ENCODE peak calls at places on chromosome 4, in four cellular contexts. U is WTC11, T is HepG2, A is K562. P is an unnamed sample.

GRCh38 chr4:117378942-117379341 is 293.6 kb upstream of the TRAM1L1 start:
- DNase-seq in A (no peak), T (no peak), U (no peak), P (no peak)

GRCh38 chr4:26127851-26128337 is 192.9 kb upstream of the RBPJ start:
- DNase-seq in A (no peak), U (no peak), T (no peak), P (no peak)

GRCh38 chr4:101411926-101412325 is 64.6 kb upstream of the PPP3CA start:
- DNase-seq in T (no peak), A (no peak), U (no peak), P (peak)

GRCh38 chr4:54541426-54542118 is 116.2 kb upstream of the KIT start:
- DNase-seq in T (no peak), A (peak), U (no peak), P (no peak)

GRCh38 chr4:17166954-17167353 is 268.5 kb upstream of the LDB2 start:
- DNase-seq in U (no peak), A (no peak), T (no peak), P (no peak)

GRCh38 chr4:20085156-20085555 is 166.5 kb upstream of the SLIT2 start:
- DNase-seq in A (no peak), T (no peak), U (no peak), P (no peak)

GRCh38 chr4:27129871-27130277 is 269.2 kb downstream of the STIM2 start:
- DNase-seq in T (no peak), U (no peak), A (no peak), P (no peak)

GRCh38 chr4:2943364-2944090 is 19.7 kb downstream of the NOP14 start:
- DNase-seq in A (no peak), T (no peak), U (no peak), P (no peak)

GRCh38 chr4:69532125-69532524 is 36.4 kb upstream of the UGT2B4 start:
- DNase-seq in A (no peak), U (no peak), T (no peak), P (no peak)

GRCh38 chr4:73653695-73654106 is 33.5 kb upstream of the RASSF6 start:
- DNase-seq in A (peak), T (peak), U (no peak), P (peak)

GRCh38 chr4:185143596-185143969 is 517 bp downstream of the SLC25A4 start:
- DNase-seq in A (no peak), U (no peak), T (peak), P (peak)

GRCh38 chr4:118318931-118319330 is 33.9 kb downstream of the PRSS12 start:
- DNase-seq in A (no peak), T (no peak), U (no peak), P (no peak)

GRCh38 chr4:924107-925096 is 7.7 kb downstream of the GAK start:
- DNase-seq in T (no peak), A (peak), U (no peak), P (no peak)

GRCh38 chr4:153221783-153222161 is 17.5 kb downstream of the TRIM2 start:
- DNase-seq in A (no peak), T (no peak), U (no peak), P (no peak)

GRCh38 chr4:96525901-96526300 is 686.0 kb downstream of the PDHA2 start:
- DNase-seq in T (no peak), A (no peak), U (no peak), P (no peak)

GRCh38 chr4:138788857-138789256 is 226.7 kb upstream of the NOCT start:
- DNase-seq in T (no peak), U (no peak), A (peak), P (no peak)

GRCh38 chr4:72969957-72970356 is 99.6 kb downstream of the COX18 start:
- DNase-seq in T (no peak), U (no peak), A (no peak), P (no peak)

GRCh38 chr4:56804551-56804950 is 16.9 kb downstream of the SPINK2 start:
- DNase-seq in T (no peak), A (no peak), U (no peak), P (no peak)

GRCh38 chr4:24042094-24042493 is 152.2 kb upstream of the PPARGC1A start:
- DNase-seq in A (no peak), T (no peak), U (no peak), P (no peak)

GRCh38 chr4:131316086-131316485 is 1833.0 kb upstream of the PCDH10 start:
- DNase-seq in T (no peak), U (no peak), A (no peak), P (no peak)

GRCh38 chr4:155241664-155242063 is 33.2 kb downstream of the NPY2R start:
- DNase-seq in A (no peak), T (no peak), U (no peak), P (no peak)

GRCh38 chr4:72954811-72955210 is 114.7 kb downstream of the COX18 start:
- DNase-seq in U (no peak), T (no peak), A (no peak), P (no peak)

GRCh38 chr4:112321768-112322684 is 24.9 kb downstream of the ALPK1 start:
- DNase-seq in T (peak), A (peak), U (peak), P (peak)

GRCh38 chr4:48269861-48270515 is 350 bp upstream of the TEC start:
- DNase-seq in T (peak), U (peak), A (peak), P (peak)

GRCh38 chr4:29289118-29289517 is 1431.1 kb upstream of the PCDH7 start:
- DNase-seq in U (no peak), A (no peak), T (no peak), P (no peak)

GRCh38 chr4:187602339-187603092 is 393.1 kb upstream of the ZFP42 start:
- DNase-seq in T (no peak), A (no peak), U (no peak), P (no peak)

GRCh38 chr4:148359769-148360168 is 82.4 kb downstream of the NR3C2 start:
- DNase-seq in T (no peak), A (no peak), U (no peak), P (no peak)

GRCh38 chr4:149534779-149535178 is 280.9 kb downstream of the IQCM start:
- DNase-seq in T (no peak), U (no peak), A (no peak), P (no peak)

GRCh38 chr4:25169446-25169845 is 9.2 kb upstream of the SEPSECS start:
- DNase-seq in T (no peak), A (no peak), U (no peak), P (no peak)

GRCh38 chr4:91448668-91449330 is 855.0 kb upstream of the GRID2 start:
- DNase-seq in T (no peak), U (no peak), A (no peak), P (no peak)

GRCh38 chr4:2902126-2902525 is 58.5 kb downstream of the ADD1 start:
- DNase-seq in A (no peak), U (no peak), T (no peak), P (no peak)

GRCh38 chr4:24885342-24885741 is 27.5 kb downstream of the CCDC149 start:
- DNase-seq in U (no peak), T (no peak), A (no peak), P (no peak)

DNA sequence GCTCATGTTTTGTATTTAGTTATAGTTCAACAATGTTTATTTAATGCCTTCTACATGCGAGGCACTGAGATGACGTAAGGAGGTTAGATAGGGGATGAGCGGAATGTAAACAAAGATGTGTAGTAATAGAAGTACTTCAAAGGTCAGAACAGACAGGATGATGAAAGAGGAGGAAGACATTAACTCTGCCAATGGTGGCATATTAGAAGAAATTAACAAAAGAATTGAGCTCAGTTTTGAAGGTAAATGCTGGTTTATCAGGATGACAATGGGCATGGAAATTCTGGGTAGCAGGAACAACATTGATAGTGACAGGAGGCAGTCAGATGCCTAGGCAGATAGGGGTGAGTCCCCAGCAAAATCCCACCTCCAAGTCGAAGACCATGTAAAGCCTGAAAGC is 62.3 kb upstream of the PGRMC2 start:
- DNase-seq in U (no peak), A (no peak), T (peak), P (peak)
- TF ChIP-seq HMGXB4 in U (no peak), A (no peak), T (no peak), P (no peak)

GRCh38 chr4:88195666-88196365 is 37.4 kb upstream of the ABCG2 start:
- DNase-seq in A (no peak), T (no peak), U (peak), P (peak)
- TF ChIP-seq HMGXB4 in A (no peak), T (no peak), U (no peak), P (no peak)

GRCh38 chr4:6887591-6888371 is 21.8 kb upstream of the TBC1D14 start:
- DNase-seq in T (no peak), U (no peak), A (peak), P (no peak)
- TF ChIP-seq HMGXB4 in T (no peak), U (no peak), A (no peak), P (no peak)

DNA sequence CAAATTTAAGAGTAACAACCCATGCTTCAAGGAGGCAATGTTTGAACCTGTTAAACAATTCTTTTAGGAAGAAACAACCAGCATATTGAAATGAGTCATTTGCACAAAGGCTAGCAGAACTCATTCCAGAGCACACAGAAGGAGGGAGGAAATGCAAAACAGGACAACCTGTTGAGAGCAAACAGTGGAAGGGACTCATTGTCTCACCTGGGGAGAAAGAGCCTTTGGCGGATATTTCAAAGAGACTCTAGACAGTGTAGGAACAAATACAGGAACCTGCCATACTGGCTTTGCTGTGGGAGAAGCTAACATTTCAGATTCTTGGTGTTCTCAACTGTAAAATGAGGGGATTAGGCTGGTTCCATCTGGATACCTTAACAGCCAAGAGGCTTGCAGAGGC is 14.8 kb upstream of the RASGEF1B start:
- DNase-seq in U (no peak), A (no peak), T (no peak), P (no peak)
- TF ChIP-seq HMGXB4 in U (no peak), A (no peak), T (no peak), P (no peak)

DNA sequence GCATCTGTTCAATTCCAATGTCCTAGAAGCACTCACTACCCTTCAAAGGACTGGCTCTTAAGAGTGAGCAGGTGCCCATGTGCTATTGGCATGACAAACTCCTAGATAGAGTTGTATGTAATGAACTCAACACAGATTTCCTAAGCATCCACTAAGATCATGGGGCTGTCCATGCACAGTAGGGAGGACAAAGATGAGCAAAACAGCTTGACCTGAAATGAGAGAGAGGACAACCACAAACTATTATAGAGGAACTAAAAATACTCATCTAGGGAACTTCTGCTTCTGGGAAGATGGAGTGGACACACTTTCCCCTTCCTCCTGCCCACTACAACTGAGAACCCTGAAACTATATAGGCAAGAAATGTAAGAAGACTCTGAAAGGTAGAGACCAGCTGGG is 20.7 kb upstream of the TMEM128 start:
- DNase-seq in U (no peak), T (no peak), A (no peak), P (no peak)
- TF ChIP-seq HMGXB4 in U (no peak), T (no peak), A (no peak), P (no peak)

GRCh38 chr4:142708231-142708630 is 137.9 kb downstream of the INPP4B start:
- DNase-seq in U (peak), A (no peak), T (no peak), P (no peak)

GRCh38 chr4:142706381-142706780 is 139.7 kb downstream of the INPP4B start:
- DNase-seq in U (no peak), T (no peak), A (no peak), P (no peak)

GRCh38 chr4:142703694-142704309 is 142.3 kb downstream of the INPP4B start:
- DNase-seq in T (no peak), U (no peak), A (no peak), P (no peak)

GRCh38 chr4:142705820-142706219 is 140.3 kb downstream of the INPP4B start:
- DNase-seq in T (no peak), U (no peak), A (no peak), P (no peak)

GRCh38 chr4:142707397-142707796 is 138.7 kb downstream of the INPP4B start:
- DNase-seq in A (no peak), T (no peak), U (no peak), P (no peak)
- TF ChIP-seq HMGXB4 in A (no peak), T (no peak), U (no peak), P (no peak)

GRCh38 chr4:151276787-151277557 is at the start of gene PRSS48:
- DNase-seq in A (peak), U (peak), T (peak), P (peak)
- TF ChIP-seq HMGXB4 in A (no peak), U (no peak), T (no peak), P (no peak)

P was measured in A549.